ENCODE peak calls at places on chromosomes 11 and 22, in eight cellular contexts. One of them, this sample, is unnamed.

GRCh38 chr11:17588166-17588565 is 41.1 kb downstream of the OTOG start:
- DNase-seq in cardiac fibroblast: no peak
- DNase-seq in adrenal gland: no peak
- DNase-seq in tibial nerve: no peak
- DNase-seq in spleen: peak
- DNase-seq in heart left ventricle: no peak
- DNase-seq in IMR-90: no peak
- DNase-seq in CD8-positive, alpha-beta T cell: no peak
- DNase-seq in this sample: no peak

GRCh38 chr11:75813622-75814039 is 1.4 kb upstream of the UVRAG start:
- DNase-seq in adrenal gland: no peak
- DNase-seq in spleen: no peak
- DNase-seq in tibial nerve: no peak
- DNase-seq in cardiac fibroblast: peak
- DNase-seq in IMR-90: peak
- DNase-seq in heart left ventricle: no peak
- DNase-seq in CD8-positive, alpha-beta T cell: no peak
- DNase-seq in this sample: no peak

GRCh38 chr11:2229713-2230297 is 40.6 kb downstream of the ASCL2 start:
- DNase-seq in adrenal gland: no peak
- DNase-seq in cardiac fibroblast: no peak
- DNase-seq in CD8-positive, alpha-beta T cell: no peak
- DNase-seq in tibial nerve: no peak
- DNase-seq in heart left ventricle: no peak
- DNase-seq in spleen: no peak
- DNase-seq in IMR-90: no peak
- DNase-seq in this sample: no peak

GRCh38 chr11:33706961-33707360 is 6.3 kb upstream of the C11orf91 start:
- DNase-seq in heart left ventricle: no peak
- DNase-seq in adrenal gland: no peak
- DNase-seq in cardiac fibroblast: no peak
- DNase-seq in tibial nerve: no peak
- DNase-seq in IMR-90: no peak
- DNase-seq in spleen: no peak
- DNase-seq in CD8-positive, alpha-beta T cell: no peak
- DNase-seq in this sample: no peak

GRCh38 chr11:4065601-4066377 is 28.8 kb upstream of the RRM1 start:
- DNase-seq in IMR-90: no peak
- DNase-seq in spleen: no peak
- DNase-seq in heart left ventricle: peak
- DNase-seq in cardiac fibroblast: no peak
- DNase-seq in CD8-positive, alpha-beta T cell: no peak
- DNase-seq in tibial nerve: no peak
- DNase-seq in adrenal gland: no peak
- DNase-seq in this sample: no peak

GRCh38 chr11:7600205-7600775 is 73.0 kb downstream of the CYB5R2 start:
- DNase-seq in CD8-positive, alpha-beta T cell: no peak
- DNase-seq in heart left ventricle: no peak
- DNase-seq in spleen: no peak
- DNase-seq in tibial nerve: peak
- DNase-seq in adrenal gland: no peak
- DNase-seq in cardiac fibroblast: peak
- DNase-seq in IMR-90: peak
- DNase-seq in this sample: no peak

GRCh38 chr11:131851951-131852350 is 481.5 kb downstream of the NTM start:
- DNase-seq in IMR-90: no peak
- DNase-seq in spleen: no peak
- DNase-seq in heart left ventricle: no peak
- DNase-seq in cardiac fibroblast: no peak
- DNase-seq in adrenal gland: no peak
- DNase-seq in tibial nerve: no peak
- DNase-seq in CD8-positive, alpha-beta T cell: no peak
- DNase-seq in this sample: no peak

GRCh38 chr22:37445501-37445900 is 18.2 kb upstream of the ELFN2 start:
- DNase-seq in CD8-positive, alpha-beta T cell: no peak
- DNase-seq in spleen: no peak
- DNase-seq in adrenal gland: no peak
- DNase-seq in heart left ventricle: no peak
- DNase-seq in tibial nerve: no peak
- DNase-seq in cardiac fibroblast: no peak
- DNase-seq in IMR-90: no peak
- DNase-seq in this sample: no peak

GRCh38 chr11:77723024-77723423 is 85.4 kb upstream of the CLNS1A start:
- DNase-seq in heart left ventricle: no peak
- DNase-seq in spleen: no peak
- DNase-seq in adrenal gland: no peak
- DNase-seq in CD8-positive, alpha-beta T cell: no peak
- DNase-seq in IMR-90: no peak
- DNase-seq in cardiac fibroblast: no peak
- DNase-seq in tibial nerve: no peak
- DNase-seq in this sample: no peak

GRCh38 chr11:86064236-86064803 is 4.6 kb downstream of the PICALM start:
- DNase-seq in cardiac fibroblast: no peak
- DNase-seq in heart left ventricle: no peak
- DNase-seq in CD8-positive, alpha-beta T cell: no peak
- DNase-seq in spleen: no peak
- DNase-seq in IMR-90: peak
- DNase-seq in tibial nerve: no peak
- DNase-seq in adrenal gland: no peak
- DNase-seq in this sample: no peak

GRCh38 chr11:107696140-107696539 is 15.7 kb downstream of the SLN start:
- DNase-seq in tibial nerve: no peak
- DNase-seq in cardiac fibroblast: peak
- DNase-seq in spleen: no peak
- DNase-seq in CD8-positive, alpha-beta T cell: no peak
- DNase-seq in IMR-90: peak
- DNase-seq in heart left ventricle: no peak
- DNase-seq in adrenal gland: no peak
- DNase-seq in this sample: no peak

GRCh38 chr11:18844753-18845367 is 53.3 kb upstream of the PTPN5 start:
- DNase-seq in spleen: no peak
- DNase-seq in tibial nerve: no peak
- DNase-seq in cardiac fibroblast: peak
- DNase-seq in CD8-positive, alpha-beta T cell: no peak
- DNase-seq in IMR-90: peak
- DNase-seq in adrenal gland: no peak
- DNase-seq in heart left ventricle: no peak
- DNase-seq in this sample: no peak

GRCh38 chr22:49324527-49325491 is 502.9 kb downstream of the BRD1 start:
- DNase-seq in IMR-90: no peak
- DNase-seq in CD8-positive, alpha-beta T cell: no peak
- DNase-seq in spleen: peak
- DNase-seq in adrenal gland: no peak
- DNase-seq in heart left ventricle: no peak
- DNase-seq in cardiac fibroblast: no peak
- DNase-seq in tibial nerve: no peak
- DNase-seq in this sample: no peak

GRCh38 chr11:47337229-47337924 is 15.1 kb downstream of the MYBPC3 start:
- DNase-seq in CD8-positive, alpha-beta T cell: no peak
- DNase-seq in spleen: no peak
- DNase-seq in tibial nerve: no peak
- DNase-seq in IMR-90: no peak
- DNase-seq in cardiac fibroblast: no peak
- DNase-seq in heart left ventricle: no peak
- DNase-seq in adrenal gland: no peak
- DNase-seq in this sample: no peak

GRCh38 chr11:132910016-132910760 is 622.1 kb downstream of the OPCML start:
- DNase-seq in adrenal gland: no peak
- DNase-seq in IMR-90: no peak
- DNase-seq in heart left ventricle: no peak
- DNase-seq in CD8-positive, alpha-beta T cell: no peak
- DNase-seq in spleen: no peak
- DNase-seq in tibial nerve: no peak
- DNase-seq in cardiac fibroblast: no peak
- DNase-seq in this sample: no peak

GRCh38 chr22:45638834-45639746 is 32.5 kb upstream of the ATXN10 start:
- DNase-seq in spleen: no peak
- DNase-seq in tibial nerve: peak
- DNase-seq in CD8-positive, alpha-beta T cell: no peak
- DNase-seq in heart left ventricle: peak
- DNase-seq in IMR-90: no peak
- DNase-seq in cardiac fibroblast: peak
- DNase-seq in adrenal gland: no peak
- DNase-seq in this sample: no peak

GRCh38 chr22:49302150-49302460 is 525.6 kb downstream of the BRD1 start:
- DNase-seq in adrenal gland: no peak
- DNase-seq in spleen: no peak
- DNase-seq in heart left ventricle: no peak
- DNase-seq in tibial nerve: no peak
- DNase-seq in CD8-positive, alpha-beta T cell: no peak
- DNase-seq in cardiac fibroblast: no peak
- DNase-seq in IMR-90: no peak
- DNase-seq in this sample: no peak

GRCh38 chr22:34902335-34902734 is 163.6 kb upstream of the ISX start:
- DNase-seq in adrenal gland: no peak
- DNase-seq in spleen: no peak
- DNase-seq in heart left ventricle: no peak
- DNase-seq in tibial nerve: no peak
- DNase-seq in cardiac fibroblast: no peak
- DNase-seq in IMR-90: no peak
- DNase-seq in CD8-positive, alpha-beta T cell: no peak
- DNase-seq in this sample: no peak

GRCh38 chr22:38137876-38138687 is 27.6 kb upstream of the BAIAP2L2 start:
- DNase-seq in adrenal gland: no peak
- DNase-seq in heart left ventricle: no peak
- DNase-seq in IMR-90: no peak
- DNase-seq in tibial nerve: no peak
- DNase-seq in cardiac fibroblast: no peak
- DNase-seq in CD8-positive, alpha-beta T cell: no peak
- DNase-seq in spleen: no peak
- DNase-seq in this sample: no peak

GRCh38 chr11:27770576-27770975 is 70.3 kb upstream of the BDNF start:
- DNase-seq in spleen: no peak
- DNase-seq in adrenal gland: no peak
- DNase-seq in IMR-90: no peak
- DNase-seq in cardiac fibroblast: no peak
- DNase-seq in heart left ventricle: no peak
- DNase-seq in tibial nerve: no peak
- DNase-seq in CD8-positive, alpha-beta T cell: no peak
- DNase-seq in this sample: no peak

DNA sequence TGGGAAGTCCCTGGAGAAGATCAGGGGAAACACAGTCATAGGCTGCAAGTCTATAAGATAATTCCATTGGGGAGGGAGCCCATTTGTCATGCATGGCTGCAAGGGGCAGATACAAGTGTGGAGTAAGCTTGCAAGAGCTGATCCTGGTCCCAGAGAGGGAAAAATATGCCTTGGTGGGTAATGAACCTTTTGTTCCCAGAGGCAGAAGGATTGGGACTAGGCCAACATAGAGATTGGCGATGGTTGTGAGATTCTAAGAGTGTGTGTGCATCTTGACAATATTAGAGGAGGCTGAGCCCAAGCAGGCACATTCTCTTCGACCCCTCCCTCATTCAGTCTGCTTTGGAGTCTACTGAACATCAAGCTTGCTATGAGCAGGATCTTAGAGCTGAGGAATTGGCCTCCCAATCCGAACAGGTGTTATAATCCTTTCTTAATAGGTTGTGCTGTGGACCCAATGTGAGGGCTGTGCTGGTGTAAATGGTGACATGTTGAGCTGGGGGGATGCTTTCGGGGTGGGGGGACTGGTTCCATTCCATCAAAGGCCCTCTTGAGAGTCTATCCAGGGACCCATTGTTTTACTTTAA is 18.4 kb downstream of the MIAT start:
- DNase-seq in CD8-positive, alpha-beta T cell: no peak
- DNase-seq in IMR-90: no peak
- DNase-seq in spleen: no peak
- DNase-seq in adrenal gland: no peak
- DNase-seq in cardiac fibroblast: no peak
- DNase-seq in heart left ventricle: no peak
- DNase-seq in tibial nerve: no peak
- DNase-seq in this sample: no peak
- TF ChIP-seq CTCF in CD8-positive, alpha-beta T cell: no peak
- TF ChIP-seq CTCF in IMR-90: no peak
- TF ChIP-seq CTCF in spleen: no peak
- TF ChIP-seq CTCF in adrenal gland: no peak
- TF ChIP-seq CTCF in cardiac fibroblast: no peak
- TF ChIP-seq CTCF in heart left ventricle: no peak
- TF ChIP-seq CTCF in tibial nerve: no peak
- TF ChIP-seq CTCF in this sample: no peak

DNA sequence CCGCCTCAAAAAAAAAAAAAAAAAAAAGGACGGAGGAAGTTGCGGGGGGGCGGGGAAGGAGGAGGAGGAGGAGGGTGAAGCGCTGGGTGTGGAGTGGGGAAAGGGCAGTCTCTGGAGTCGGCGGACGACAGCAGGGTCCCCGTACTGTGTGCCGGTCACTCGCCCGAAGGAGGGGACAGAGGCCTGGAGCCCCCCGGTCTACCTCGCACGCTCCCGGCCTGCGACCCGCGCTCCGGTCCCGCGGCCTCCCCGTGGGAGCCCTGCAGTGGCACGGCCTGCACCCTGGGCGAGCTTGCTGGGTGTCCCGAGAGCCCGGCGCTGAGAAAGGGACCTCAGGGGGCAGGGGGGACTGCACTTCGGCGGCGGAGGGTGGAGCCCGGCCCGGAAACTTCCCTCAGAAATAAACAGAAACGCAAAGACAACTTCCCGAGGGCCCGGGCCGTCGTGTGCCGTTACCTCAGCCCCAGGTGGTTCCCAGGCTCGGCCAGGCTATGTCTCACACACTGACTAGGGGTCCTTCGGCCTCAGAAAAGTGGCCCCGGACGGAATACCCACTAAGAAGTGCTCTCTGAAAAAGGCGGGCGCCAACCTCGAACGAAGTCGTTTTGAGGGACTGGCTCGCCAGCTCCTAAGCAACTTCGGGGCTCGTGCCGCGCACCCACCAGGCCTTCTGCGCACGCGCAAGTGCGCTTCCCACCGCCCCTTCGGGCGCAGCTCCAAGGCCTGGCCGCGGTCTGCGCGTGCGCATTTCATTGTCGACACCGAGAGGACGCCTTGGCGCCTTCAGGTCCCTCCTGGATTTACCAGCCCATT is at the start of gene MAJIN:
- DNase-seq in CD8-positive, alpha-beta T cell: peak
- DNase-seq in tibial nerve: peak
- DNase-seq in spleen: peak
- DNase-seq in cardiac fibroblast: peak
- DNase-seq in heart left ventricle: peak
- DNase-seq in adrenal gland: peak
- DNase-seq in IMR-90: peak
- DNase-seq in this sample: peak
- H3K4me3 ChIP-seq in CD8-positive, alpha-beta T cell: peak
- H3K4me3 ChIP-seq in tibial nerve: peak
- H3K4me3 ChIP-seq in spleen: peak
- H3K4me3 ChIP-seq in cardiac fibroblast: peak
- H3K4me3 ChIP-seq in heart left ventricle: no peak
- H3K4me3 ChIP-seq in adrenal gland: no peak
- H3K4me3 ChIP-seq in IMR-90: peak
- H3K4me3 ChIP-seq in this sample: peak

GRCh38 chr11:67276821-67277230 is 10.6 kb downstream of the GRK2 start:
- DNase-seq in tibial nerve: no peak
- DNase-seq in CD8-positive, alpha-beta T cell: no peak
- DNase-seq in cardiac fibroblast: peak
- DNase-seq in adrenal gland: no peak
- DNase-seq in spleen: peak
- DNase-seq in heart left ventricle: peak
- DNase-seq in IMR-90: peak
- DNase-seq in this sample: no peak
- TF ChIP-seq CTCF in tibial nerve: peak
- TF ChIP-seq CTCF in CD8-positive, alpha-beta T cell: no peak
- TF ChIP-seq CTCF in cardiac fibroblast: peak
- TF ChIP-seq CTCF in adrenal gland: no peak
- TF ChIP-seq CTCF in spleen: no peak
- TF ChIP-seq CTCF in heart left ventricle: peak
- TF ChIP-seq CTCF in IMR-90: peak
- TF ChIP-seq CTCF in this sample: no peak

GRCh38 chr22:31241200-31241599 is 29.1 kb downstream of the LIMK2 start:
- DNase-seq in spleen: no peak
- DNase-seq in CD8-positive, alpha-beta T cell: no peak
- DNase-seq in tibial nerve: no peak
- DNase-seq in cardiac fibroblast: no peak
- DNase-seq in heart left ventricle: no peak
- DNase-seq in adrenal gland: no peak
- DNase-seq in IMR-90: peak
- DNase-seq in this sample: no peak
- H3K4me3 ChIP-seq in spleen: no peak
- H3K4me3 ChIP-seq in CD8-positive, alpha-beta T cell: no peak
- H3K4me3 ChIP-seq in tibial nerve: no peak
- H3K4me3 ChIP-seq in cardiac fibroblast: no peak
- H3K4me3 ChIP-seq in heart left ventricle: no peak
- H3K4me3 ChIP-seq in adrenal gland: no peak
- H3K4me3 ChIP-seq in IMR-90: no peak
- H3K4me3 ChIP-seq in this sample: no peak

This sample was measured in LNCaP clone FGC.